ENCODE peak calls at places on chromosome 22, in seven cellular contexts. B is SK-N-SH, Q is dorsolateral prefrontal cortex, N is neural progenitor cell, D is HL-60, U is GM23338, H is AG04450. I is an unnamed sample.

GRCh38 chr22:26585104-26585790 is 4.7 kb downstream of the TPST2 start:
- DNase-seq in B (peak), Q (peak), N (no peak), D (no peak), U (no peak), H (no peak), I (peak)

GRCh38 chr22:30286813-30287625 is 2.3 kb downstream of the CASTOR1 start:
- DNase-seq in B (peak), Q (no peak), N (peak), D (peak), U (peak), H (no peak), I (peak)

GRCh38 chr22:41939981-41940852 is 6.7 kb downstream of the CENPM start:
- DNase-seq in B (no peak), Q (no peak), N (no peak), D (no peak), U (peak), H (no peak), I (no peak)

GRCh38 chr22:25437414-25438160 is 126.9 kb upstream of the GRK3 start:
- DNase-seq in B (no peak), Q (no peak), N (peak), D (no peak), U (peak), H (no peak), I (no peak)

GRCh38 chr22:32854351-32854804 is 52.9 kb downstream of the TIMP3 start:
- DNase-seq in B (no peak), Q (no peak), N (no peak), D (no peak), U (no peak), H (no peak), I (no peak)

GRCh38 chr22:30062934-30063333 is 17.3 kb upstream of the HORMAD2 start:
- DNase-seq in B (no peak), Q (no peak), N (no peak), D (no peak), U (no peak), H (no peak), I (no peak)

GRCh38 chr22:29310863-29311339 is 4.5 kb downstream of the GAS2L1 start:
- DNase-seq in B (peak), Q (peak), N (peak), D (peak), U (peak), H (peak), I (peak)

GRCh38 chr22:25490869-25491268 is 73.6 kb upstream of the GRK3 start:
- DNase-seq in B (no peak), Q (no peak), N (no peak), D (no peak), U (no peak), H (no peak), I (no peak)

GRCh38 chr22:30922151-30922611 is 46.4 kb downstream of the MORC2 start:
- DNase-seq in B (peak), Q (no peak), N (peak), D (no peak), U (peak), H (no peak), I (peak)

GRCh38 chr22:41983516-41983915 is 14.3 kb downstream of the SEPTIN3 start:
- DNase-seq in B (no peak), Q (no peak), N (no peak), D (peak), U (no peak), H (no peak), I (no peak)

GRCh38 chr22:33921576-33922181 is 1.4 kb upstream of the LARGE1 start:
- DNase-seq in B (peak), Q (peak), N (peak), D (no peak), U (peak), H (peak), I (peak)
- H3K27ac ChIP-seq in B (no peak), Q (peak), N (no peak), D (no peak), U (no peak), H (peak), I (peak)

DNA sequence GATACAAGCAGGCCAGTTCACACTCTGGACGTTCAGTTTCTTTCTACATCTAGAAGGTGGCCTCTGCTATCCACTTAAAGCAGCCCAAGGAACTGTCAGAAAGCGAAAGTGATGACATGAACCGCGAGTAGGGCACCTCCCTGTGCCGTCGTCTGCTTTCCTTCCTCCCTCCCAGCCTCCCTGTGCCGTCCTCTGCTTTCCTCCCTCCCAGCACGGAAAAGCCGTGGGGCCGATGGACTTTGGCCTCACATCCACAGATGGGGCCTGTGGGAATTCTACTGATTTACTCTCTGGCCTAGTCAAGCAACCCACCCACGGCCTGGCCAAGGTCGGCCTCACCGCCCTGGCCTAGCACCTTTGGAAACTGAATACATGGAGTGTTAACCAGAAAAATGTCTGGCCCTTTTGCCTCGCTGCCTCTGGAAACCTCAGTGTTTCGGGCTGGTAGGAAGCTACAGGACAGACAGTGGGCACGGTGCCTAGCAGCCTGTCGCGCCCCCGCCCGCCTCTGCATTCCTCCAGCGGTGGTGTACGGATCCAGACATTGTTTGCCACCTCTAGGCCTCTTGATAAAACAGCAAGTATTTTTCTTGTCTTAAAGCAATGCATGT is 14.2 kb downstream of the PEX26 start:
- DNase-seq in B (no peak), Q (peak), N (no peak), D (no peak), U (no peak), H (no peak), I (no peak)
- H3K27ac ChIP-seq in B (no peak), Q (peak), N (no peak), D (no peak), U (no peak), H (peak), I (peak)

GRCh38 chr22:23271597-23271908 is 91.2 kb downstream of the BCR start:
- DNase-seq in B (no peak), Q (no peak), N (no peak), D (no peak), U (no peak), H (no peak), I (no peak)

GRCh38 chr22:23270798-23271596 is 90.7 kb downstream of the BCR start:
- DNase-seq in B (no peak), Q (no peak), N (no peak), D (no peak), U (no peak), H (no peak), I (no peak)

GRCh38 chr22:23273445-23274145 is 93.3 kb downstream of the BCR start:
- DNase-seq in B (no peak), Q (no peak), N (no peak), D (no peak), U (no peak), H (no peak), I (no peak)

GRCh38 chr22:23272834-23273233 is 92.5 kb downstream of the BCR start:
- DNase-seq in B (no peak), Q (no peak), N (no peak), D (no peak), U (no peak), H (no peak), I (no peak)

DNA sequence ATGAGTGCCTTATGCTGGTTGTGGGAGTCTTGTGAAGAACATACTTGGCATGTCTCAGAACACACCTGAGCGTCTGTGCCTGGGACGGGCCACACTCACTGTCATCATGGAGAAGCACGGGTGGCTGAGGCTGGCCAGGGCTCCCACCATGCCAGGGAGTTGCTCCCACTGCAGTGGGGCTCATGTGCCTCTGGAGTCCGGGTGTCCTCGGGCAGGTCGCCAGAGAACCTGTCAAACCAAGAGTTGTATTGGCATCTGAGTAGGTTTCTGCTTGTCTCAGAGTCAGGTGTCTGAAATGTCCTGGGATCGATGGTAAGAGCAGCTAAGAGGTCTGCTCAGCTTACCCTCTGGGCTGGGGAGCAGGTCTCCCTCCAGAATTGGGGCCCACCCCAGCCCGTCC is 92.1 kb downstream of the BCR start:
- DNase-seq in B (no peak), Q (no peak), N (no peak), D (no peak), U (no peak), H (no peak), I (no peak)
- H3K27ac ChIP-seq in B (no peak), Q (peak), N (no peak), D (no peak), U (no peak), H (no peak), I (no peak)

GRCh38 chr22:22787805-22788459 is 99.7 kb upstream of the IGLL5 start:
- DNase-seq in B (peak), Q (no peak), N (peak), D (peak), U (peak), H (no peak), I (no peak)
- H3K27ac ChIP-seq in B (no peak), Q (no peak), N (no peak), D (no peak), U (no peak), H (no peak), I (no peak)

GRCh38 chr22:38228873-38229740 is 27.3 kb downstream of the MAFF start:
- DNase-seq in B (no peak), Q (no peak), N (no peak), D (no peak), U (no peak), H (no peak), I (no peak)
- H3K27ac ChIP-seq in B (no peak), Q (peak), N (no peak), D (no peak), U (peak), H (peak), I (peak)

GRCh38 chr22:24181088-24181995 is at the start of gene SUSD2:
- DNase-seq in B (no peak), Q (no peak), N (peak), D (no peak), U (peak), H (no peak), I (no peak)
- H3K27ac ChIP-seq in B (peak), Q (no peak), N (no peak), D (no peak), U (no peak), H (no peak), I (peak)

GRCh38 chr22:20957691-20958440 is 9.2 kb upstream of the AIFM3 start:
- DNase-seq in B (peak), Q (no peak), N (peak), D (peak), U (peak), H (no peak), I (peak)

GRCh38 chr22:20953668-20954500 is 13.2 kb upstream of the AIFM3 start:
- DNase-seq in B (no peak), Q (no peak), N (no peak), D (peak), U (no peak), H (no peak), I (no peak)

GRCh38 chr22:20957118-20957690 is 9.9 kb upstream of the AIFM3 start:
- DNase-seq in B (peak), Q (no peak), N (peak), D (peak), U (peak), H (no peak), I (peak)

GRCh38 chr22:20955548-20955947 is 11.5 kb upstream of the AIFM3 start:
- DNase-seq in B (no peak), Q (no peak), N (no peak), D (peak), U (no peak), H (no peak), I (no peak)

GRCh38 chr22:20956258-20957117 is 10.6 kb upstream of the AIFM3 start:
- DNase-seq in B (no peak), Q (no peak), N (peak), D (peak), U (peak), H (no peak), I (no peak)
- H3K27ac ChIP-seq in B (no peak), Q (peak), N (no peak), D (peak), U (no peak), H (peak), I (peak)

GRCh38 chr22:37659066-37659896 is 758 bp downstream of the PDXP start:
- DNase-seq in B (peak), Q (no peak), N (no peak), D (no peak), U (no peak), H (no peak), I (no peak)
- H3K27ac ChIP-seq in B (peak), Q (peak), N (no peak), D (peak), U (no peak), H (no peak), I (no peak)

DNA sequence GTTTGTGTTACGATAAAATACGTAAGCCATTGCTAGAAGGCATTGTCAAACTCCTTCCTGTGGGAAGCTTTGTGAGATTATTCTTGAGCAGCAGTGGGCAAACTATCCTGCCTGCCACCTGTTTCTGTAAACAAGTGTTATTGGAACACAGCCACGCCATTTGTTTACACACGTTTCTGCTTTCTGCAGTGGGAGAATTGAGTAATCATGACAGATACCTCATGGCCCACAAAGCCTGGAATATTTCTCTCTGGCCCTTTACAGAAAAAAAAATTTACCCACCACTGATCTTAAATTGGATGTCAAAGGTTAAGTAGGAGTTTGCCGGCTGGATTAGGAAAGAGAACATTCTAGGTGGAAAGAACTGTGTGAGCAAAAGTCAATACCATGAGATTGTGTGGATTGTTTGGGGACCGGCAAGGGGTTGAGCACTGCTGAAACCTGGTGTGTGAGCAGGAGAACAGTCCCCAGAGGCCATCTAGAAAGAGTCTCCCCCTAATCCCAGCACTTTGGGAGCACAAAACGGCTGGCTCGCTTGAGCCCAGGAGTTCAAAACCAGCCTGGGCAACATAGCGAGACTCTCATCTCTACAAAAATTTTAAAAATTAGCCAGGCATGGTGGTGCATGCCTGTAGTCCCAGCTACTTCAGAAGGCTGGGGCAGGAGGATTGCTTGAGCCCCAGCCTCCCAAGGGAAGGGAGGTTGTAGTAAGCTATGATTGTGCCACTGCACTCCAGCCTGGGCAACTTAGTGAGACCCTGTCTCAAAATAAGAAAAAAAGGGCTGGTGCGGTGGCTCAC is 6.0 kb upstream of the PLA2G6 start:
- DNase-seq in B (no peak), Q (no peak), N (no peak), D (no peak), U (no peak), H (no peak), I (no peak)
- H3K27ac ChIP-seq in B (no peak), Q (no peak), N (no peak), D (no peak), U (no peak), H (no peak), I (peak)